ENCODE peak calls at places on chromosome 5, in four cellular contexts. One of them, this sample, is unnamed. For H3K4me1, the result is how much of the 10 kb centered on the place peaks cover.

GRCh38 chr5:82894754-82895153 is 182.4 kb downstream of the TMEM167A start:
- DNase-seq in fibroblast of lung: peak
- DNase-seq in OCI-LY7: no peak
- DNase-seq in HCT116: no peak
- DNase-seq in this sample: no peak

GRCh38 chr5:91126448-91126847 is 256.7 kb downstream of the ARRDC3 start:
- DNase-seq in fibroblast of lung: peak
- DNase-seq in HCT116: no peak
- DNase-seq in OCI-LY7: no peak
- DNase-seq in this sample: no peak

GRCh38 chr5:33457124-33457523 is 16.4 kb downstream of the TARS1 start:
- DNase-seq in fibroblast of lung: peak
- DNase-seq in OCI-LY7: no peak
- DNase-seq in HCT116: no peak
- DNase-seq in this sample: no peak

GRCh38 chr5:3265131-3265885 is 330.3 kb upstream of the IRX1 start:
- DNase-seq in OCI-LY7: no peak
- DNase-seq in HCT116: no peak
- DNase-seq in fibroblast of lung: no peak
- DNase-seq in this sample: no peak

GRCh38 chr5:180598797-180599589 is 7.7 kb upstream of the SCGB3A1 start:
- DNase-seq in fibroblast of lung: no peak
- DNase-seq in HCT116: no peak
- DNase-seq in OCI-LY7: no peak
- DNase-seq in this sample: no peak

GRCh38 chr5:168132186-168132585 is 159.3 kb upstream of the WWC1 start:
- DNase-seq in OCI-LY7: no peak
- DNase-seq in HCT116: no peak
- DNase-seq in fibroblast of lung: peak
- DNase-seq in this sample: no peak

GRCh38 chr5:74648835-74649286 is 8.3 kb upstream of the ENC1 start:
- DNase-seq in OCI-LY7: peak
- DNase-seq in HCT116: no peak
- DNase-seq in fibroblast of lung: peak
- DNase-seq in this sample: no peak

GRCh38 chr5:144369001-144369400 is 198.3 kb downstream of the KCTD16 start:
- DNase-seq in HCT116: no peak
- DNase-seq in OCI-LY7: no peak
- DNase-seq in fibroblast of lung: no peak
- DNase-seq in this sample: no peak

GRCh38 chr5:124996764-124997077 is 250.3 kb upstream of the ZNF608 start:
- DNase-seq in fibroblast of lung: peak
- DNase-seq in OCI-LY7: no peak
- DNase-seq in HCT116: no peak
- DNase-seq in this sample: peak

GRCh38 chr5:133969654-133970324 is 1.4 kb upstream of the C5orf15 start:
- DNase-seq in HCT116: no peak
- DNase-seq in fibroblast of lung: peak
- DNase-seq in OCI-LY7: peak
- DNase-seq in this sample: no peak

GRCh38 chr5:1729641-1730486 is 69.8 kb downstream of the MRPL36 start:
- DNase-seq in OCI-LY7: no peak
- DNase-seq in HCT116: no peak
- DNase-seq in fibroblast of lung: no peak
- DNase-seq in this sample: no peak

GRCh38 chr5:58703925-58704324 is 121.0 kb downstream of the RAB3C start:
- DNase-seq in OCI-LY7: no peak
- DNase-seq in fibroblast of lung: no peak
- DNase-seq in HCT116: no peak
- DNase-seq in this sample: no peak

GRCh38 chr5:126065061-126065460 is 358.1 kb upstream of the GRAMD2B start:
- DNase-seq in OCI-LY7: no peak
- DNase-seq in fibroblast of lung: no peak
- DNase-seq in HCT116: no peak
- DNase-seq in this sample: no peak

GRCh38 chr5:151718653-151719052 is 31.9 kb upstream of the SPARC start:
- DNase-seq in fibroblast of lung: peak
- DNase-seq in HCT116: no peak
- DNase-seq in OCI-LY7: no peak
- DNase-seq in this sample: no peak

GRCh38 chr5:11182441-11183080 is 421.5 kb upstream of the DAP start:
- DNase-seq in fibroblast of lung: peak
- DNase-seq in OCI-LY7: peak
- DNase-seq in HCT116: peak
- DNase-seq in this sample: peak

GRCh38 chr5:110973510-110973909 is 98.0 kb upstream of the TSLP start:
- DNase-seq in OCI-LY7: no peak
- DNase-seq in HCT116: no peak
- DNase-seq in fibroblast of lung: no peak
- DNase-seq in this sample: no peak

GRCh38 chr5:11007251-11007650 is 246.2 kb upstream of the DAP start:
- DNase-seq in HCT116: no peak
- DNase-seq in OCI-LY7: no peak
- DNase-seq in fibroblast of lung: no peak
- DNase-seq in this sample: no peak

GRCh38 chr5:50595199-50595598 is 71.2 kb upstream of the PARP8 start:
- DNase-seq in HCT116: peak
- DNase-seq in fibroblast of lung: peak
- DNase-seq in OCI-LY7: no peak
- DNase-seq in this sample: peak

GRCh38 chr5:81247441-81247972 is 14.4 kb downstream of the CKMT2 start:
- DNase-seq in HCT116: peak
- DNase-seq in fibroblast of lung: peak
- DNase-seq in OCI-LY7: no peak
- DNase-seq in this sample: no peak

GRCh38 chr5:9297171-9297570 is 248.7 kb downstream of the SEMA5A start:
- DNase-seq in fibroblast of lung: no peak
- DNase-seq in OCI-LY7: no peak
- DNase-seq in HCT116: no peak
- DNase-seq in this sample: no peak

GRCh38 chr5:39775458-39776365 is 350.9 kb upstream of the DAB2 start:
- DNase-seq in HCT116: no peak
- DNase-seq in fibroblast of lung: peak
- DNase-seq in OCI-LY7: no peak
- DNase-seq in this sample: peak

GRCh38 chr5:61837788-61838187 is 468.2 kb upstream of the KIF2A start:
- DNase-seq in fibroblast of lung: no peak
- DNase-seq in OCI-LY7: no peak
- DNase-seq in HCT116: no peak
- DNase-seq in this sample: no peak

DNA sequence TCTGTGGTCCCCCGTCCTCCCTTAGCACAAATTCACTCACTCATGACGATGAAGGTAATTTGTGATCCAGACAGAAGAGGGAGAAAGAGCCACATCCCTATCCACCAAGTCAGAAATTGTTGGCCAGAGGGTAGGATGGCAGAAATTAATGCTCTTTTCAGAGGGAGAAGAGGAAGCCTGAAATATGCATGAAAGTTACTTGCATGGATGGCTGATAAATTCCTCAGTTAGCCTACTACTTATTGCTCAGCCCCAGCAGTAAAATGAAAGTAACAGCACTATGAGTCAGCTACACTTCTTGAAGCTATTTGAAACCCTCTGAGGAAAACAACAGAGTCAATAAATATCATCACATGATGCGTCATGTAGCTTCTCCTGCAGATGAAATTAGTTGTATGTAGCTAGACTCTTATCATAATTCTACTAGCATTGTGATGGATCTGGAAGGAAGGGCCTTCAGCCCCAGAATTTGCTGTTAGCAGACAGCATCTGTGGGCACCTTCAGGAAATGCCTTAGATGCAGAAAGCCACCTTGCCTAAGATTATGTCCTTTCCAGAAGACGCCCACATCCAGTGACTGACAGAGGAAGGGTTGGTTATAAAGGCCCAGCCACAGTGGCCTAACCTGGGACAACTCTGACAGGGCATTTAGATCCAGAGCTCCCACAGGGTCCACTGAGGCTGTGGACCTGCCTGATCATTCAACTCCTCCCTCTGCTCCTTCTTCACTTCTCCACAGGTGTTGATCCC is 81.2 kb upstream of the CCDC112 start:
- DNase-seq in OCI-LY7: no peak
- DNase-seq in HCT116: peak
- DNase-seq in fibroblast of lung: peak
- DNase-seq in this sample: no peak
- TF ChIP-seq CTCF in OCI-LY7: no peak
- TF ChIP-seq CTCF in HCT116: peak
- TF ChIP-seq CTCF in fibroblast of lung: peak
- TF ChIP-seq CTCF in this sample: no peak

GRCh38 chr5:72234898-72235297 is 85.1 kb downstream of the MRPS27 start:
- DNase-seq in HCT116: peak
- DNase-seq in fibroblast of lung: peak
- DNase-seq in OCI-LY7: no peak
- DNase-seq in this sample: peak
- H3K4me1 ChIP-seq in HCT116: under half
- H3K4me1 ChIP-seq in fibroblast of lung: under half
- H3K4me1 ChIP-seq in OCI-LY7: under half
- H3K4me1 ChIP-seq in this sample: half or more

GRCh38 chr5:179209359-179210150 is 135.7 kb downstream of the ADAMTS2 start:
- DNase-seq in HCT116: no peak
- DNase-seq in fibroblast of lung: peak
- DNase-seq in OCI-LY7: no peak
- DNase-seq in this sample: no peak
- H2AFZ ChIP-seq in HCT116: no peak
- H2AFZ ChIP-seq in fibroblast of lung: no peak
- H2AFZ ChIP-seq in OCI-LY7: no peak
- H2AFZ ChIP-seq in this sample: no peak

GRCh38 chr5:142441638-142442037 is 116.8 kb upstream of the SPRY4 start:
- DNase-seq in OCI-LY7: no peak
- DNase-seq in HCT116: peak
- DNase-seq in fibroblast of lung: no peak
- DNase-seq in this sample: no peak
- TF ChIP-seq CTCF in OCI-LY7: no peak
- TF ChIP-seq CTCF in HCT116: no peak
- TF ChIP-seq CTCF in fibroblast of lung: no peak
- TF ChIP-seq CTCF in this sample: no peak

DNA sequence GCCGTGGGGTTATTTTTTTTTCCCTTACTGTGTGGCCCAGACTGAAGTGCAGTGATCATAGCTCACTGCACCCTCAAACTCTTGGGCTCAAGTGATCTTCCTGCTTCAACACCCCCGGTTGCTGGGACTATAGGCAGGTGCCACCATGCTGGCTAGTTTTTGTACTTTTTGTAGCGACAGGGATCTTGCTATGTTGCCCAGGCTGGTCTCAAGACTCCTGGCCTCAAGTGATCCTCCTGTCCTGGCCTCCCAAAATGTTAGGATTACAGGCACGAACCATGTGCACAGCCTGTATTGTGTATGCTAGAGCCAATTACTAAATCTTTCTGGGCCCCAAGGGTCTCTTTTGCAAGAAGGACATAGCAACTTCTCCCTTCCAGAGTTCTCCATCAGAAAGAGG is 23.1 kb downstream of the GALNT10 start:
- DNase-seq in HCT116: no peak
- DNase-seq in OCI-LY7: no peak
- DNase-seq in fibroblast of lung: no peak
- DNase-seq in this sample: no peak
- H3K4me1 ChIP-seq in HCT116: under half
- H3K4me1 ChIP-seq in OCI-LY7: under half
- H3K4me1 ChIP-seq in fibroblast of lung: under half
- H3K4me1 ChIP-seq in this sample: half or more

DNA sequence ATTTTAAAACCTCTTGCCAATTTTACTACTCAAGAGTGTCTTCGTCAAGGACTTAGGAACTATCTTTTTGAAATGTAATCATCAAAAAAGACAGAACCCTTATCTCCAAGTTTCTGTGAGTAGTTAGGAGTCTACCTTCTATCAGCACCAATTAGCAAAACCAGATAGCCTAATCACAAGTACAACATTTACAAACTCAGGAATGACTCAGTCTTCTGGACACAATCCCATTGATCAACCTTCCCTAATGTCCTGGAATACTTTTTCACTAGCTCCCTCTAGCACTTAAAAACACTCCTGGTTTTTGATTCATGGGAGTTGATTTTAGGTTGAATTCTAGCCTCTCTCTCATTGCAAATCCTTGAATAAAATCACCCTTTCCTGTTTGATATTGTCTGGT is 680.7 kb downstream of the PRR16 start:
- DNase-seq in HCT116: no peak
- DNase-seq in fibroblast of lung: peak
- DNase-seq in OCI-LY7: no peak
- DNase-seq in this sample: no peak
- H2AFZ ChIP-seq in HCT116: peak
- H2AFZ ChIP-seq in fibroblast of lung: no peak
- H2AFZ ChIP-seq in OCI-LY7: no peak
- H2AFZ ChIP-seq in this sample: no peak

GRCh38 chr5:53469946-53470687 is 10.3 kb upstream of the FST start:
- DNase-seq in fibroblast of lung: peak
- DNase-seq in HCT116: no peak
- DNase-seq in OCI-LY7: no peak
- DNase-seq in this sample: peak

GRCh38 chr5:53463909-53464621 is 16.4 kb upstream of the FST start:
- DNase-seq in HCT116: no peak
- DNase-seq in fibroblast of lung: peak
- DNase-seq in OCI-LY7: no peak
- DNase-seq in this sample: no peak

DNA sequence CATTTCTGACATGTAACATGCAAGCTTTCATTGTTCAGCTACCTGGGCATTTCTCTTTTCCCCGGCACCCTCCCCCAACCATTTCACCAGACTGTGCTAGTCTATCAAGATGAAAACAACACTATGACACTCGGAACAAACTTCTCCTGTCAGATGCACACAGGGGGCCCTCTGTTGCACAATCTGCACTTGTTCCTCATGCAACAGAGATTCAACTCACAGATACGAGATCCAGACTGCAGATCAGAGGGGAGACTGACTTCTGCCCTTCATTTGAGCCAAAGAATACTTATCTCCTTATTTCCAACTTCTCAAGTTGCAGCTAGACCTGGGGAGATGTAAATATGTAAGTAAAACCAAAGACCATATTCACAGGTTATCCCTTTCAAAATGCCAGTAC is 15.7 kb upstream of the FST start:
- DNase-seq in HCT116: no peak
- DNase-seq in fibroblast of lung: no peak
- DNase-seq in OCI-LY7: no peak
- DNase-seq in this sample: no peak
- TF ChIP-seq CTCF in HCT116: no peak
- TF ChIP-seq CTCF in fibroblast of lung: no peak
- TF ChIP-seq CTCF in OCI-LY7: no peak
- TF ChIP-seq CTCF in this sample: no peak

GRCh38 chr5:176533894-176534611 is 3.1 kb downstream of the RNF44 start:
- DNase-seq in fibroblast of lung: peak
- DNase-seq in HCT116: no peak
- DNase-seq in OCI-LY7: peak
- DNase-seq in this sample: no peak
- H3K4me1 ChIP-seq in fibroblast of lung: under half
- H3K4me1 ChIP-seq in HCT116: under half
- H3K4me1 ChIP-seq in OCI-LY7: half or more
- H3K4me1 ChIP-seq in this sample: under half